ENCODE peak calls at places on chromosome 1, in seven cellular contexts. S is CD8-positive, alpha-beta T cell; B is CD4-positive, CD25-positive, alpha-beta regulatory T cell; Y is RWPE2; H is Peyer's patch; T is tibial nerve; Q is aorta. G is an unnamed sample.

GRCh38 chr1:54996869-54997710 is 1.6 kb upstream of the BSND start:
- DNase-seq in S (no peak), B (no peak), Y (peak; percentile 47), H (no peak), T (no peak), Q (no peak), G (no peak)

GRCh38 chr1:75632350-75632949 is 21.5 kb upstream of the SLC44A5 start:
- DNase-seq in S (no peak), B (no peak), Y (no peak), H (no peak), T (no peak), Q (no peak), G (no peak)

GRCh38 chr1:181607524-181607923 is 124.2 kb downstream of the CACNA1E start:
- DNase-seq in S (no peak), B (no peak), Y (no peak), H (no peak), T (no peak), Q (no peak), G (no peak)

GRCh38 chr1:243271990-243272389 is 16.1 kb downstream of the SDCCAG8 start:
- DNase-seq in S (no peak), B (no peak), Y (no peak), H (no peak), T (no peak), Q (no peak), G (no peak)

GRCh38 chr1:209689484-209689883 is 14.3 kb downstream of the G0S2 start:
- DNase-seq in S (no peak), B (no peak), Y (no peak), H (peak; percentile 59), T (no peak), Q (no peak), G (no peak)

GRCh38 chr1:183586897-183587296 is 3.4 kb downstream of the NCF2 start:
- DNase-seq in S (no peak), B (no peak), Y (no peak), H (no peak), T (no peak), Q (no peak), G (no peak)

GRCh38 chr1:1291023-1291528 is 10.8 kb downstream of the SCNN1D start:
- DNase-seq in S (no peak), B (no peak), Y (no peak), H (no peak), T (no peak), Q (no peak), G (no peak)

GRCh38 chr1:180584869-180585268 is 26.1 kb downstream of the OVAAL start:
- DNase-seq in S (no peak), B (no peak), Y (no peak), H (no peak), T (no peak), Q (no peak), G (no peak)

GRCh38 chr1:23463286-23463685 is 20.7 kb downstream of the ASAP3 start:
- DNase-seq in S (no peak), B (no peak), Y (no peak), H (no peak), T (no peak), Q (no peak), G (no peak)

GRCh38 chr1:240705584-240705983 is 93.6 kb upstream of the GREM2 start:
- DNase-seq in S (no peak), B (no peak), Y (no peak), H (no peak), T (no peak), Q (no peak), G (no peak)

GRCh38 chr1:22654692-22655091 is 1.7 kb downstream of the C1QB start:
- DNase-seq in S (no peak), B (no peak), Y (no peak), H (no peak), T (no peak), Q (no peak), G (no peak)

GRCh38 chr1:109478806-109479205 is 4.9 kb upstream of the ATXN7L2 start:
- DNase-seq in S (peak; percentile 61), B (no peak), Y (no peak), H (no peak), T (no peak), Q (no peak), G (no peak)

GRCh38 chr1:145846191-145846590 is 761 bp downstream of the NUDT17 start:
- DNase-seq in S (peak; percentile 39), B (no peak), Y (no peak), H (peak; percentile 53), T (no peak), Q (peak; percentile 54), G (peak; percentile 52)

GRCh38 chr1:160767417-160768294 is 28.3 kb upstream of the LY9 start:
- DNase-seq in S (peak; percentile 42), B (no peak), Y (no peak), H (no peak), T (no peak), Q (no peak), G (no peak)

GRCh38 chr1:63189677-63190076 is 132.7 kb upstream of the FOXD3 start:
- DNase-seq in S (no peak), B (no peak), Y (no peak), H (no peak), T (no peak), Q (no peak), G (no peak)

GRCh38 chr1:27539901-27540861 is 50.2 kb upstream of the WASF2 start:
- DNase-seq in S (no peak), B (no peak), Y (peak; percentile 94), H (no peak), T (no peak), Q (peak; percentile 71), G (no peak)
- H3K4me1 ChIP-seq in S (no peaks in the 10 kb centered on the region), B (no peaks in the 10 kb centered on the region), Y (peaks cover 68% of the 10 kb centered on the region), H (no peaks in the 10 kb centered on the region), T (peaks cover 4% of the 10 kb centered on the region), Q (no peaks in the 10 kb centered on the region), G (peaks cover 7% of the 10 kb centered on the region)

GRCh38 chr1:67683306-67683705 is 1.7 kb upstream of the GADD45A start:
- DNase-seq in S (no peak), B (no peak), Y (no peak), H (no peak), T (no peak), Q (no peak), G (no peak)

GRCh38 chr1:67683736-67684525 is 1.1 kb upstream of the GADD45A start:
- DNase-seq in S (no peak), B (no peak), Y (no peak), H (no peak), T (no peak), Q (no peak), G (no peak)

GRCh38 chr1:67684526-67685066 is 405 bp upstream of the GADD45A start:
- DNase-seq in S (no peak), B (no peak), Y (no peak), H (no peak), T (no peak), Q (no peak), G (no peak)

GRCh38 chr1:67680486-67680885 is 4.5 kb upstream of the GADD45A start:
- DNase-seq in S (no peak), B (no peak), Y (no peak), H (no peak), T (no peak), Q (no peak), G (no peak)

GRCh38 chr1:67682659-67683197 is 2.3 kb upstream of the GADD45A start:
- DNase-seq in S (no peak), B (no peak), Y (no peak), H (no peak), T (no peak), Q (no peak), G (no peak)
- H3K4me3 ChIP-seq in S (no peak overlapping the region), B (no peak overlapping the region), Y (no peak overlapping the region), H (no peak overlapping the region), T (no peak overlapping the region), Q (no peak overlapping the region), G (no peak overlapping the region)

DNA sequence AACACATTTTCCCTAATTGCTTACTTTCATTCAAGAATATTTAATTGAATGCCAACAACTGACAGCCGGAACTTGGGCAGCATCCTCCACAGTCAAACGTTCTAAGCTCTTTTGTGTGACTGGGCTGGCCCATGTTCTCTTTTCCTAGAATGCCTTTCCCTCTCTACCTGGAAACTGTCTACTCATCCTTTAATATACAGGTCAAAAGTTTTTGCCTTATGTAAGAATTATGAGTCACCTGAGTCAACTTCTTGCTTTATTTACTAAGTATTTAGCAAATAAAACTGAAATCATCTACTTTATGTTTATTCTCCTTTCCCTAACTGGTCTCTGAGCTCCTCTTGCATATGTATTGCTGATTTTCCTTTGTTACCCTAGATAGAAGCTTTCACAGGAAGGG is 172.2 kb downstream of the CHRM3 start:
- DNase-seq in S (no peak), B (no peak), Y (no peak), H (no peak), T (no peak), Q (no peak), G (no peak)
- H3K4me1 ChIP-seq in S (no peaks in the 10 kb centered on the region), B (no peaks in the 10 kb centered on the region), Y (peaks cover 12% of the 10 kb centered on the region), H (no peaks in the 10 kb centered on the region), T (no peaks in the 10 kb centered on the region), Q (no peaks in the 10 kb centered on the region), G (no peaks in the 10 kb centered on the region)

GRCh38 chr1:4048076-4048475 is 148.0 kb upstream of the C1orf174 start:
- DNase-seq in S (no peak), B (no peak), Y (peak; percentile 34), H (no peak), T (no peak), Q (no peak), G (no peak)

GRCh38 chr1:4048921-4049320 is 148.8 kb upstream of the C1orf174 start:
- DNase-seq in S (no peak), B (no peak), Y (peak; percentile 43), H (no peak), T (no peak), Q (no peak), G (no peak)

GRCh38 chr1:4047666-4048065 is 147.6 kb upstream of the C1orf174 start:
- DNase-seq in S (no peak), B (no peak), Y (no peak), H (no peak), T (no peak), Q (no peak), G (no peak)

GRCh38 chr1:4045397-4046010 is 145.4 kb upstream of the C1orf174 start:
- DNase-seq in S (no peak), B (no peak), Y (no peak), H (no peak), T (no peak), Q (no peak), G (no peak)

DNA sequence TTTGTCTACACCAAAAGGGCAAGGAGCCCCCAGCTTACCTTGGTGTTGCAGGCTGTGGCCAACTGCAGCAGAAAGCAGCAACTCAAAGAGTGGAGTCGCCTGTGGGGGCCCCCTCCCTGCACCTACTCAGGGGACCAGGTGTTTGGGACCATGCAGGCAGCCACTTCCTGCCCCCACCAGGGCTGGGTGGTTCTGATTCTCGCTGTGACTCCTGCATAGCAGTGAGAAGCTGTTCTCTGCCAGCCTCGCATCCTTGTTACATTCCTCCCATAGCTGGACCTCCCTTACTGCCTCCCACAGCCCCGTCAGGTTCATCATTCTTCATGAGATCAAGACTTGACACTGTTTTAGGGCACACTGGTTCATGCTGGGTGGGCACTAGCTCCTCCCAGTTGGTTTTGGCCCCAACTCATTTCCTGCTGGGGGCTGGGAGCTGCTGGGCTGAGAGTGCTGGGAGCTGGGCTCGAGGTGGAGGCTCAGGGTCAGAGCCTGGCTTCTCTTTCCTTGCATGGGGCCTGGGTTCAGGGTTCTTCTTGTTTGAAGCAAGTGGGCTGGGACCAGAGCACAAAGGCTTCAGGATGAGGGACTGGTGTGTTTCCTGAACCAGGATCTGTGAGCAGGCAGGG is 146.9 kb upstream of the C1orf174 start:
- DNase-seq in S (no peak), B (no peak), Y (peak; percentile 29), H (no peak), T (no peak), Q (no peak), G (no peak)
- H3K4me3 ChIP-seq in S (no peak overlapping the region), B (no peak overlapping the region), Y (no peak overlapping the region), H (no peak overlapping the region), T (no peak overlapping the region), Q (no peak overlapping the region), G (no peak overlapping the region)

G was measured in CD8-positive, alpha-beta memory T cell.